ENCODE peak calls at places on chromosome 4, in five cellular contexts. One of them, this sample, is unnamed.
A peak's percentile ranks its signal among the peaks of the same experiment; 100 is the strongest.

GRCh38 chr4:137531951-137532868 is at the start of gene PCDH18:
- DNase-seq in stomach: peak; percentile 51
- DNase-seq in suprapubic skin: peak; percentile 95
- DNase-seq in tibial nerve: peak; percentile 96
- DNase-seq in ovary: peak; percentile 97
- DNase-seq in this sample: peak; percentile 98

GRCh38 chr4:6891436-6892170 is 18.0 kb upstream of the TBC1D14 start:
- DNase-seq in stomach: peak; percentile 24
- DNase-seq in suprapubic skin: no peak
- DNase-seq in tibial nerve: peak; percentile 12
- DNase-seq in ovary: no peak
- DNase-seq in this sample: no peak

GRCh38 chr4:4428966-4429875 is 42.3 kb downstream of the NSG1 start:
- DNase-seq in stomach: no peak
- DNase-seq in suprapubic skin: no peak
- DNase-seq in tibial nerve: no peak
- DNase-seq in ovary: no peak
- DNase-seq in this sample: no peak

GRCh38 chr4:83074086-83074704 is 39.2 kb downstream of the COPS4 start:
- DNase-seq in stomach: no peak
- DNase-seq in suprapubic skin: no peak
- DNase-seq in tibial nerve: peak; percentile 66
- DNase-seq in ovary: no peak
- DNase-seq in this sample: no peak

GRCh38 chr4:4333265-4333706 is 43.2 kb downstream of the ZBTB49 start:
- DNase-seq in stomach: peak; percentile 49
- DNase-seq in suprapubic skin: no peak
- DNase-seq in tibial nerve: no peak
- DNase-seq in ovary: peak; percentile 48
- DNase-seq in this sample: no peak

GRCh38 chr4:24226018-24226417 is 336.2 kb upstream of the PPARGC1A start:
- DNase-seq in stomach: no peak
- DNase-seq in suprapubic skin: no peak
- DNase-seq in tibial nerve: peak; percentile 13
- DNase-seq in ovary: no peak
- DNase-seq in this sample: no peak

GRCh38 chr4:73723945-73724344 is 16.4 kb upstream of the CXCL8 start:
- DNase-seq in stomach: no peak
- DNase-seq in suprapubic skin: no peak
- DNase-seq in tibial nerve: no peak
- DNase-seq in ovary: no peak
- DNase-seq in this sample: no peak

GRCh38 chr4:81844717-81845116 is 373.0 kb upstream of the RASGEF1B start:
- DNase-seq in stomach: peak; percentile 89
- DNase-seq in suprapubic skin: peak; percentile 79
- DNase-seq in tibial nerve: peak; percentile 89
- DNase-seq in ovary: peak; percentile 15
- DNase-seq in this sample: no peak

GRCh38 chr4:12186526-12186925 is 757.8 kb upstream of the HS3ST1 start:
- DNase-seq in stomach: no peak
- DNase-seq in suprapubic skin: no peak
- DNase-seq in tibial nerve: no peak
- DNase-seq in ovary: no peak
- DNase-seq in this sample: no peak

GRCh38 chr4:3770323-3771166 is 4.4 kb downstream of the ADRA2C start:
- DNase-seq in stomach: no peak
- DNase-seq in suprapubic skin: no peak
- DNase-seq in tibial nerve: no peak
- DNase-seq in ovary: no peak
- DNase-seq in this sample: no peak

GRCh38 chr4:116343809-116344208 is 741.6 kb downstream of the TRAM1L1 start:
- DNase-seq in stomach: no peak
- DNase-seq in suprapubic skin: no peak
- DNase-seq in tibial nerve: no peak
- DNase-seq in ovary: no peak
- DNase-seq in this sample: no peak

GRCh38 chr4:21884615-21885014 is 64.0 kb downstream of the KCNIP4 start:
- DNase-seq in stomach: no peak
- DNase-seq in suprapubic skin: no peak
- DNase-seq in tibial nerve: no peak
- DNase-seq in ovary: no peak
- DNase-seq in this sample: no peak

GRCh38 chr4:163554870-163555465 is 60.5 kb downstream of the TMA16 start:
- DNase-seq in stomach: no peak
- DNase-seq in suprapubic skin: no peak
- DNase-seq in tibial nerve: no peak
- DNase-seq in ovary: no peak
- DNase-seq in this sample: no peak

GRCh38 chr4:146263785-146264184 is 49.4 kb downstream of the REELD1 start:
- DNase-seq in stomach: no peak
- DNase-seq in suprapubic skin: no peak
- DNase-seq in tibial nerve: no peak
- DNase-seq in ovary: no peak
- DNase-seq in this sample: no peak

GRCh38 chr4:146271466-146271865 is 57.1 kb downstream of the REELD1 start:
- DNase-seq in stomach: no peak
- DNase-seq in suprapubic skin: no peak
- DNase-seq in tibial nerve: no peak
- DNase-seq in ovary: no peak
- DNase-seq in this sample: no peak

GRCh38 chr4:146273204-146273901 is 59.0 kb downstream of the REELD1 start:
- DNase-seq in stomach: no peak
- DNase-seq in suprapubic skin: no peak
- DNase-seq in tibial nerve: no peak
- DNase-seq in ovary: no peak
- DNase-seq in this sample: no peak

GRCh38 chr4:146267826-146268225 is 53.5 kb downstream of the REELD1 start:
- DNase-seq in stomach: no peak
- DNase-seq in suprapubic skin: no peak
- DNase-seq in tibial nerve: no peak
- DNase-seq in ovary: no peak
- DNase-seq in this sample: no peak

GRCh38 chr4:146269228-146269653 is 54.9 kb downstream of the REELD1 start:
- DNase-seq in stomach: no peak
- DNase-seq in suprapubic skin: no peak
- DNase-seq in tibial nerve: no peak
- DNase-seq in ovary: no peak
- DNase-seq in this sample: no peak
- TF ChIP-seq EP300 in stomach: no peak
- TF ChIP-seq EP300 in suprapubic skin: no peak
- TF ChIP-seq EP300 in tibial nerve: no peak
- TF ChIP-seq EP300 in ovary: no peak
- TF ChIP-seq EP300 in this sample: no peak

GRCh38 chr4:33323393-33323792 is 2603.2 kb downstream of the PCDH7 start:
- DNase-seq in stomach: no peak
- DNase-seq in suprapubic skin: no peak
- DNase-seq in tibial nerve: no peak
- DNase-seq in ovary: no peak
- DNase-seq in this sample: no peak
- H3K9me3 ChIP-seq in stomach: no peaks in the 10 kb centered on the region
- H3K9me3 ChIP-seq in suprapubic skin: no peaks in the 10 kb centered on the region
- H3K9me3 ChIP-seq in tibial nerve: no peaks in the 10 kb centered on the region
- H3K9me3 ChIP-seq in ovary: no peaks in the 10 kb centered on the region
- H3K9me3 ChIP-seq in this sample: no peaks in the 10 kb centered on the region

GRCh38 chr4:145927055-145927454 is 11.6 kb downstream of the ZNF827 start:
- DNase-seq in stomach: no peak
- DNase-seq in suprapubic skin: no peak
- DNase-seq in tibial nerve: no peak
- DNase-seq in ovary: no peak
- DNase-seq in this sample: no peak
- H3K36me3 ChIP-seq in stomach: no peaks in the 10 kb centered on the region
- H3K36me3 ChIP-seq in suprapubic skin: no peaks in the 10 kb centered on the region
- H3K36me3 ChIP-seq in tibial nerve: no peaks in the 10 kb centered on the region
- H3K36me3 ChIP-seq in ovary: no peaks in the 10 kb centered on the region
- H3K36me3 ChIP-seq in this sample: no peaks in the 10 kb centered on the region

GRCh38 chr4:79650794-79651431 is 242.9 kb upstream of the GK2 start:
- DNase-seq in stomach: no peak
- DNase-seq in suprapubic skin: no peak
- DNase-seq in tibial nerve: no peak
- DNase-seq in ovary: no peak
- DNase-seq in this sample: no peak
- TF ChIP-seq EP300 in stomach: no peak
- TF ChIP-seq EP300 in suprapubic skin: no peak
- TF ChIP-seq EP300 in tibial nerve: no peak
- TF ChIP-seq EP300 in ovary: no peak
- TF ChIP-seq EP300 in this sample: no peak

DNA sequence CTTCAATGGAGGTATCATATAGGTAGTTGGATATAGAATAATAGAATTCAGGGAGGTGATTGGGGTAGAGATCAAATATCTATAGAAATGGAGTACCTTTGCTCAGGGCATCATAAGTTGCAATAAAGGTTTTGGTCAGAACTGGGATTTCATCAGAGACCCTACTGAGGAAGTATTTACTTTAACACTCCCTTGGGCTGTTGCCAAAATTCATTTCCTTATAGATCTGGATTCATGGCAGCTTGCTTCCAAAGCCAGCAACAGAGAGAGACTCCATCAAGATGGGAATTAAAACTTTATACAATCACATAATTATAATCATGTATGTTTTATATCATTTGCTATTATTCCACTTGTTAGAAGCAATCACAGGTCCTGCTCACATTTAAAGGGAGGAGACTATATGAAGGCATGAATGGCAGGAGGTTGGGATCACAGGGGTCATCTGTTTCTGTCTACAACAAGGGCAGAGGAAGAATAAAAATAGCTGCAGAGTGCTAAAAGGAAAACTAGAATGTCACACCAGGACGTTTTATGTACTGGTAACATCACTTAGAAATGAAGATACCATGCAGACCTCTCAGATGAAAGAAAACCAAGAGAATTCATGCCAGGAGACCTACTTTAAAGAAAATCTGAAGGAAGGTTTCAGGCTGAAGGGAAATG is 902.1 kb upstream of the LCORL start:
- DNase-seq in stomach: no peak
- DNase-seq in suprapubic skin: no peak
- DNase-seq in tibial nerve: no peak
- DNase-seq in ovary: no peak
- DNase-seq in this sample: no peak
- H3K9me3 ChIP-seq in stomach: no peaks in the 10 kb centered on the region
- H3K9me3 ChIP-seq in suprapubic skin: no peaks in the 10 kb centered on the region
- H3K9me3 ChIP-seq in tibial nerve: no peaks in the 10 kb centered on the region
- H3K9me3 ChIP-seq in ovary: no peaks in the 10 kb centered on the region
- H3K9me3 ChIP-seq in this sample: no peaks in the 10 kb centered on the region

GRCh38 chr4:186669735-186670134 is 53.9 kb downstream of the FAT1 start:
- DNase-seq in stomach: no peak
- DNase-seq in suprapubic skin: no peak
- DNase-seq in tibial nerve: no peak
- DNase-seq in ovary: no peak
- DNase-seq in this sample: no peak
- H3K36me3 ChIP-seq in stomach: no peaks in the 10 kb centered on the region
- H3K36me3 ChIP-seq in suprapubic skin: no peaks in the 10 kb centered on the region
- H3K36me3 ChIP-seq in tibial nerve: peaks cover 5% of the 10 kb centered on the region
- H3K36me3 ChIP-seq in ovary: no peaks in the 10 kb centered on the region
- H3K36me3 ChIP-seq in this sample: no peaks in the 10 kb centered on the region

GRCh38 chr4:89570931-89571330 is 263.3 kb upstream of the GPRIN3 start:
- DNase-seq in stomach: no peak
- DNase-seq in suprapubic skin: no peak
- DNase-seq in tibial nerve: no peak
- DNase-seq in ovary: no peak
- DNase-seq in this sample: no peak
- TF ChIP-seq EP300 in stomach: no peak
- TF ChIP-seq EP300 in suprapubic skin: no peak
- TF ChIP-seq EP300 in tibial nerve: no peak
- TF ChIP-seq EP300 in ovary: no peak
- TF ChIP-seq EP300 in this sample: no peak

This sample was measured in esophagus muscularis mucosa.